ENCODE peak calls at places on chromosomes 16 and 17, in five cellular contexts. One of them, this sample, is unnamed.

GRCh38 chr16:2061526-2061925 is 13.7 kb downstream of the TSC2 start:
- DNase-seq in stimulated activated effector memory CD8-positive, alpha-beta T cell treated with anti-CD3 and anti-CD28 coated beads, Interleukin-12 subunit alpha, Interleukin-12 subunit beta, amount 100 ng/mL, for 72 hours: no peak
- DNase-seq in activated naive CD8-positive, alpha-beta T cell treated with anti-CD3 and anti-CD28 coated beads, Interleukin-2, amount 50 U/mL, for 24 hours: no peak
- DNase-seq in T1000: no peak
- DNase-seq in left colon: no peak
- DNase-seq in this sample: no peak

GRCh38 chr16:67928561-67929364 is 2.9 kb downstream of the CTRL start:
- DNase-seq in stimulated activated effector memory CD8-positive, alpha-beta T cell treated with anti-CD3 and anti-CD28 coated beads, Interleukin-12 subunit alpha, Interleukin-12 subunit beta, amount 100 ng/mL, for 72 hours: peak
- DNase-seq in activated naive CD8-positive, alpha-beta T cell treated with anti-CD3 and anti-CD28 coated beads, Interleukin-2, amount 50 U/mL, for 24 hours: peak
- DNase-seq in T1000: peak
- DNase-seq in left colon: peak
- DNase-seq in this sample: peak

GRCh38 chr17:82866521-82867214 is 26.8 kb upstream of the ZNF750 start:
- DNase-seq in stimulated activated effector memory CD8-positive, alpha-beta T cell treated with anti-CD3 and anti-CD28 coated beads, Interleukin-12 subunit alpha, Interleukin-12 subunit beta, amount 100 ng/mL, for 72 hours: no peak
- DNase-seq in activated naive CD8-positive, alpha-beta T cell treated with anti-CD3 and anti-CD28 coated beads, Interleukin-2, amount 50 U/mL, for 24 hours: no peak
- DNase-seq in T1000: no peak
- DNase-seq in left colon: no peak
- DNase-seq in this sample: peak

GRCh38 chr17:31580331-31581021 is 189.0 kb downstream of the RAB11FIP4 start:
- DNase-seq in stimulated activated effector memory CD8-positive, alpha-beta T cell treated with anti-CD3 and anti-CD28 coated beads, Interleukin-12 subunit alpha, Interleukin-12 subunit beta, amount 100 ng/mL, for 72 hours: no peak
- DNase-seq in activated naive CD8-positive, alpha-beta T cell treated with anti-CD3 and anti-CD28 coated beads, Interleukin-2, amount 50 U/mL, for 24 hours: no peak
- DNase-seq in T1000: peak
- DNase-seq in left colon: no peak
- DNase-seq in this sample: peak

GRCh38 chr17:41683441-41684007 is 5.2 kb upstream of the EIF1 start:
- DNase-seq in stimulated activated effector memory CD8-positive, alpha-beta T cell treated with anti-CD3 and anti-CD28 coated beads, Interleukin-12 subunit alpha, Interleukin-12 subunit beta, amount 100 ng/mL, for 72 hours: no peak
- DNase-seq in activated naive CD8-positive, alpha-beta T cell treated with anti-CD3 and anti-CD28 coated beads, Interleukin-2, amount 50 U/mL, for 24 hours: no peak
- DNase-seq in T1000: no peak
- DNase-seq in left colon: no peak
- DNase-seq in this sample: no peak

GRCh38 chr17:10117581-10118001 is 80.8 kb downstream of the GAS7 start:
- DNase-seq in stimulated activated effector memory CD8-positive, alpha-beta T cell treated with anti-CD3 and anti-CD28 coated beads, Interleukin-12 subunit alpha, Interleukin-12 subunit beta, amount 100 ng/mL, for 72 hours: no peak
- DNase-seq in activated naive CD8-positive, alpha-beta T cell treated with anti-CD3 and anti-CD28 coated beads, Interleukin-2, amount 50 U/mL, for 24 hours: peak
- DNase-seq in T1000: no peak
- DNase-seq in left colon: no peak
- DNase-seq in this sample: no peak

GRCh38 chr16:87581867-87582220 is 20.5 kb upstream of the JPH3 start:
- DNase-seq in stimulated activated effector memory CD8-positive, alpha-beta T cell treated with anti-CD3 and anti-CD28 coated beads, Interleukin-12 subunit alpha, Interleukin-12 subunit beta, amount 100 ng/mL, for 72 hours: no peak
- DNase-seq in activated naive CD8-positive, alpha-beta T cell treated with anti-CD3 and anti-CD28 coated beads, Interleukin-2, amount 50 U/mL, for 24 hours: no peak
- DNase-seq in T1000: peak
- DNase-seq in left colon: peak
- DNase-seq in this sample: peak

GRCh38 chr17:21089145-21089544 is 37.6 kb upstream of the DHRS7B start:
- DNase-seq in stimulated activated effector memory CD8-positive, alpha-beta T cell treated with anti-CD3 and anti-CD28 coated beads, Interleukin-12 subunit alpha, Interleukin-12 subunit beta, amount 100 ng/mL, for 72 hours: no peak
- DNase-seq in activated naive CD8-positive, alpha-beta T cell treated with anti-CD3 and anti-CD28 coated beads, Interleukin-2, amount 50 U/mL, for 24 hours: no peak
- DNase-seq in T1000: no peak
- DNase-seq in left colon: no peak
- DNase-seq in this sample: no peak

GRCh38 chr17:10192500-10192899 is 5.9 kb downstream of the GAS7 start:
- DNase-seq in stimulated activated effector memory CD8-positive, alpha-beta T cell treated with anti-CD3 and anti-CD28 coated beads, Interleukin-12 subunit alpha, Interleukin-12 subunit beta, amount 100 ng/mL, for 72 hours: no peak
- DNase-seq in activated naive CD8-positive, alpha-beta T cell treated with anti-CD3 and anti-CD28 coated beads, Interleukin-2, amount 50 U/mL, for 24 hours: no peak
- DNase-seq in T1000: no peak
- DNase-seq in left colon: no peak
- DNase-seq in this sample: no peak

GRCh38 chr17:37312137-37312923 is 63.5 kb upstream of the C17orf78 start:
- DNase-seq in stimulated activated effector memory CD8-positive, alpha-beta T cell treated with anti-CD3 and anti-CD28 coated beads, Interleukin-12 subunit alpha, Interleukin-12 subunit beta, amount 100 ng/mL, for 72 hours: no peak
- DNase-seq in activated naive CD8-positive, alpha-beta T cell treated with anti-CD3 and anti-CD28 coated beads, Interleukin-2, amount 50 U/mL, for 24 hours: no peak
- DNase-seq in T1000: no peak
- DNase-seq in left colon: no peak
- DNase-seq in this sample: no peak

GRCh38 chr17:21213491-21214014 is 408 bp downstream of the TMEM11 start:
- DNase-seq in stimulated activated effector memory CD8-positive, alpha-beta T cell treated with anti-CD3 and anti-CD28 coated beads, Interleukin-12 subunit alpha, Interleukin-12 subunit beta, amount 100 ng/mL, for 72 hours: no peak
- DNase-seq in activated naive CD8-positive, alpha-beta T cell treated with anti-CD3 and anti-CD28 coated beads, Interleukin-2, amount 50 U/mL, for 24 hours: no peak
- DNase-seq in T1000: no peak
- DNase-seq in left colon: peak
- DNase-seq in this sample: no peak

GRCh38 chr17:44653954-44654353 is 2.3 kb upstream of the MEIOC start:
- DNase-seq in stimulated activated effector memory CD8-positive, alpha-beta T cell treated with anti-CD3 and anti-CD28 coated beads, Interleukin-12 subunit alpha, Interleukin-12 subunit beta, amount 100 ng/mL, for 72 hours: no peak
- DNase-seq in activated naive CD8-positive, alpha-beta T cell treated with anti-CD3 and anti-CD28 coated beads, Interleukin-2, amount 50 U/mL, for 24 hours: no peak
- DNase-seq in T1000: no peak
- DNase-seq in left colon: no peak
- DNase-seq in this sample: no peak

GRCh38 chr17:55285340-55286301 is 20.9 kb downstream of the HLF start:
- DNase-seq in stimulated activated effector memory CD8-positive, alpha-beta T cell treated with anti-CD3 and anti-CD28 coated beads, Interleukin-12 subunit alpha, Interleukin-12 subunit beta, amount 100 ng/mL, for 72 hours: no peak
- DNase-seq in activated naive CD8-positive, alpha-beta T cell treated with anti-CD3 and anti-CD28 coated beads, Interleukin-2, amount 50 U/mL, for 24 hours: no peak
- DNase-seq in T1000: no peak
- DNase-seq in left colon: peak
- DNase-seq in this sample: no peak

GRCh38 chr17:40819528-40820125 is 2.8 kb downstream of the KRT10 start:
- DNase-seq in stimulated activated effector memory CD8-positive, alpha-beta T cell treated with anti-CD3 and anti-CD28 coated beads, Interleukin-12 subunit alpha, Interleukin-12 subunit beta, amount 100 ng/mL, for 72 hours: no peak
- DNase-seq in activated naive CD8-positive, alpha-beta T cell treated with anti-CD3 and anti-CD28 coated beads, Interleukin-2, amount 50 U/mL, for 24 hours: no peak
- DNase-seq in T1000: no peak
- DNase-seq in left colon: no peak
- DNase-seq in this sample: no peak

GRCh38 chr17:4908301-4908700 is 5.4 kb upstream of the CHRNE start:
- DNase-seq in stimulated activated effector memory CD8-positive, alpha-beta T cell treated with anti-CD3 and anti-CD28 coated beads, Interleukin-12 subunit alpha, Interleukin-12 subunit beta, amount 100 ng/mL, for 72 hours: no peak
- DNase-seq in activated naive CD8-positive, alpha-beta T cell treated with anti-CD3 and anti-CD28 coated beads, Interleukin-2, amount 50 U/mL, for 24 hours: no peak
- DNase-seq in T1000: no peak
- DNase-seq in left colon: no peak
- DNase-seq in this sample: no peak

GRCh38 chr17:62929320-62929719 is 36.7 kb upstream of the TANC2 start:
- DNase-seq in stimulated activated effector memory CD8-positive, alpha-beta T cell treated with anti-CD3 and anti-CD28 coated beads, Interleukin-12 subunit alpha, Interleukin-12 subunit beta, amount 100 ng/mL, for 72 hours: no peak
- DNase-seq in activated naive CD8-positive, alpha-beta T cell treated with anti-CD3 and anti-CD28 coated beads, Interleukin-2, amount 50 U/mL, for 24 hours: no peak
- DNase-seq in T1000: no peak
- DNase-seq in left colon: no peak
- DNase-seq in this sample: no peak

GRCh38 chr17:19372439-19372838 is 5.9 kb upstream of the MAPK7 start:
- DNase-seq in stimulated activated effector memory CD8-positive, alpha-beta T cell treated with anti-CD3 and anti-CD28 coated beads, Interleukin-12 subunit alpha, Interleukin-12 subunit beta, amount 100 ng/mL, for 72 hours: no peak
- DNase-seq in activated naive CD8-positive, alpha-beta T cell treated with anti-CD3 and anti-CD28 coated beads, Interleukin-2, amount 50 U/mL, for 24 hours: no peak
- DNase-seq in T1000: no peak
- DNase-seq in left colon: no peak
- DNase-seq in this sample: no peak

GRCh38 chr17:40281663-40282062 is 6.0 kb upstream of the CDC6 start:
- DNase-seq in stimulated activated effector memory CD8-positive, alpha-beta T cell treated with anti-CD3 and anti-CD28 coated beads, Interleukin-12 subunit alpha, Interleukin-12 subunit beta, amount 100 ng/mL, for 72 hours: no peak
- DNase-seq in activated naive CD8-positive, alpha-beta T cell treated with anti-CD3 and anti-CD28 coated beads, Interleukin-2, amount 50 U/mL, for 24 hours: no peak
- DNase-seq in T1000: no peak
- DNase-seq in left colon: no peak
- DNase-seq in this sample: no peak

GRCh38 chr17:73297934-73298861 is 13.6 kb downstream of the CDC42EP4 start:
- DNase-seq in stimulated activated effector memory CD8-positive, alpha-beta T cell treated with anti-CD3 and anti-CD28 coated beads, Interleukin-12 subunit alpha, Interleukin-12 subunit beta, amount 100 ng/mL, for 72 hours: no peak
- DNase-seq in activated naive CD8-positive, alpha-beta T cell treated with anti-CD3 and anti-CD28 coated beads, Interleukin-2, amount 50 U/mL, for 24 hours: no peak
- DNase-seq in T1000: no peak
- DNase-seq in left colon: no peak
- DNase-seq in this sample: no peak

GRCh38 chr16:72442381-72443158 is 270.6 kb upstream of the PMFBP1 start:
- DNase-seq in stimulated activated effector memory CD8-positive, alpha-beta T cell treated with anti-CD3 and anti-CD28 coated beads, Interleukin-12 subunit alpha, Interleukin-12 subunit beta, amount 100 ng/mL, for 72 hours: no peak
- DNase-seq in activated naive CD8-positive, alpha-beta T cell treated with anti-CD3 and anti-CD28 coated beads, Interleukin-2, amount 50 U/mL, for 24 hours: no peak
- DNase-seq in T1000: no peak
- DNase-seq in left colon: no peak
- DNase-seq in this sample: no peak

GRCh38 chr16:52577130-52577706 is 30.3 kb upstream of the TOX3 start:
- DNase-seq in stimulated activated effector memory CD8-positive, alpha-beta T cell treated with anti-CD3 and anti-CD28 coated beads, Interleukin-12 subunit alpha, Interleukin-12 subunit beta, amount 100 ng/mL, for 72 hours: no peak
- DNase-seq in activated naive CD8-positive, alpha-beta T cell treated with anti-CD3 and anti-CD28 coated beads, Interleukin-2, amount 50 U/mL, for 24 hours: no peak
- DNase-seq in T1000: no peak
- DNase-seq in left colon: no peak
- DNase-seq in this sample: no peak

GRCh38 chr17:32495347-32496253 is 8.8 kb downstream of the CDK5R1 start:
- DNase-seq in stimulated activated effector memory CD8-positive, alpha-beta T cell treated with anti-CD3 and anti-CD28 coated beads, Interleukin-12 subunit alpha, Interleukin-12 subunit beta, amount 100 ng/mL, for 72 hours: no peak
- DNase-seq in activated naive CD8-positive, alpha-beta T cell treated with anti-CD3 and anti-CD28 coated beads, Interleukin-2, amount 50 U/mL, for 24 hours: no peak
- DNase-seq in T1000: no peak
- DNase-seq in left colon: no peak
- DNase-seq in this sample: no peak

GRCh38 chr17:45332505-45332904 is 15.7 kb upstream of the MAP3K14 start:
- DNase-seq in stimulated activated effector memory CD8-positive, alpha-beta T cell treated with anti-CD3 and anti-CD28 coated beads, Interleukin-12 subunit alpha, Interleukin-12 subunit beta, amount 100 ng/mL, for 72 hours: no peak
- DNase-seq in activated naive CD8-positive, alpha-beta T cell treated with anti-CD3 and anti-CD28 coated beads, Interleukin-2, amount 50 U/mL, for 24 hours: no peak
- DNase-seq in T1000: no peak
- DNase-seq in left colon: peak
- DNase-seq in this sample: no peak

GRCh38 chr16:1781758-1782407 is 488 bp downstream of the SPSB3 start:
- DNase-seq in stimulated activated effector memory CD8-positive, alpha-beta T cell treated with anti-CD3 and anti-CD28 coated beads, Interleukin-12 subunit alpha, Interleukin-12 subunit beta, amount 100 ng/mL, for 72 hours: no peak
- DNase-seq in activated naive CD8-positive, alpha-beta T cell treated with anti-CD3 and anti-CD28 coated beads, Interleukin-2, amount 50 U/mL, for 24 hours: peak
- DNase-seq in T1000: no peak
- DNase-seq in left colon: peak
- DNase-seq in this sample: no peak

GRCh38 chr16:31363721-31364120 is 8.7 kb downstream of the ITGAX start:
- DNase-seq in stimulated activated effector memory CD8-positive, alpha-beta T cell treated with anti-CD3 and anti-CD28 coated beads, Interleukin-12 subunit alpha, Interleukin-12 subunit beta, amount 100 ng/mL, for 72 hours: no peak
- DNase-seq in activated naive CD8-positive, alpha-beta T cell treated with anti-CD3 and anti-CD28 coated beads, Interleukin-2, amount 50 U/mL, for 24 hours: no peak
- DNase-seq in T1000: no peak
- DNase-seq in left colon: no peak
- DNase-seq in this sample: no peak

GRCh38 chr16:66131156-66131807 is 235.2 kb upstream of the CDH5 start:
- DNase-seq in stimulated activated effector memory CD8-positive, alpha-beta T cell treated with anti-CD3 and anti-CD28 coated beads, Interleukin-12 subunit alpha, Interleukin-12 subunit beta, amount 100 ng/mL, for 72 hours: no peak
- DNase-seq in activated naive CD8-positive, alpha-beta T cell treated with anti-CD3 and anti-CD28 coated beads, Interleukin-2, amount 50 U/mL, for 24 hours: no peak
- DNase-seq in T1000: no peak
- DNase-seq in left colon: no peak
- DNase-seq in this sample: no peak

GRCh38 chr17:82416771-82417170 is 1.4 kb upstream of the HEXD start:
- DNase-seq in stimulated activated effector memory CD8-positive, alpha-beta T cell treated with anti-CD3 and anti-CD28 coated beads, Interleukin-12 subunit alpha, Interleukin-12 subunit beta, amount 100 ng/mL, for 72 hours: no peak
- DNase-seq in activated naive CD8-positive, alpha-beta T cell treated with anti-CD3 and anti-CD28 coated beads, Interleukin-2, amount 50 U/mL, for 24 hours: no peak
- DNase-seq in T1000: no peak
- DNase-seq in left colon: no peak
- DNase-seq in this sample: no peak

GRCh38 chr17:13008461-13008860 is 9.4 kb downstream of the ELAC2 start:
- DNase-seq in stimulated activated effector memory CD8-positive, alpha-beta T cell treated with anti-CD3 and anti-CD28 coated beads, Interleukin-12 subunit alpha, Interleukin-12 subunit beta, amount 100 ng/mL, for 72 hours: no peak
- DNase-seq in activated naive CD8-positive, alpha-beta T cell treated with anti-CD3 and anti-CD28 coated beads, Interleukin-2, amount 50 U/mL, for 24 hours: no peak
- DNase-seq in T1000: no peak
- DNase-seq in left colon: no peak
- DNase-seq in this sample: no peak

GRCh38 chr17:57114085-57114673 is 29.1 kb downstream of the AKAP1 start:
- DNase-seq in stimulated activated effector memory CD8-positive, alpha-beta T cell treated with anti-CD3 and anti-CD28 coated beads, Interleukin-12 subunit alpha, Interleukin-12 subunit beta, amount 100 ng/mL, for 72 hours: peak
- DNase-seq in activated naive CD8-positive, alpha-beta T cell treated with anti-CD3 and anti-CD28 coated beads, Interleukin-2, amount 50 U/mL, for 24 hours: peak
- DNase-seq in T1000: no peak
- DNase-seq in left colon: peak
- DNase-seq in this sample: no peak

GRCh38 chr17:50668025-50668837 is 33.5 kb downstream of the ABCC3 start:
- DNase-seq in stimulated activated effector memory CD8-positive, alpha-beta T cell treated with anti-CD3 and anti-CD28 coated beads, Interleukin-12 subunit alpha, Interleukin-12 subunit beta, amount 100 ng/mL, for 72 hours: no peak
- DNase-seq in activated naive CD8-positive, alpha-beta T cell treated with anti-CD3 and anti-CD28 coated beads, Interleukin-2, amount 50 U/mL, for 24 hours: no peak
- DNase-seq in T1000: no peak
- DNase-seq in left colon: no peak
- DNase-seq in this sample: no peak

GRCh38 chr17:72516772-72517399 is 396.1 kb downstream of the SOX9 start:
- DNase-seq in stimulated activated effector memory CD8-positive, alpha-beta T cell treated with anti-CD3 and anti-CD28 coated beads, Interleukin-12 subunit alpha, Interleukin-12 subunit beta, amount 100 ng/mL, for 72 hours: no peak
- DNase-seq in activated naive CD8-positive, alpha-beta T cell treated with anti-CD3 and anti-CD28 coated beads, Interleukin-2, amount 50 U/mL, for 24 hours: no peak
- DNase-seq in T1000: no peak
- DNase-seq in left colon: no peak
- DNase-seq in this sample: no peak

GRCh38 chr16:86052926-86053325 is 154.0 kb downstream of the IRF8 start:
- DNase-seq in stimulated activated effector memory CD8-positive, alpha-beta T cell treated with anti-CD3 and anti-CD28 coated beads, Interleukin-12 subunit alpha, Interleukin-12 subunit beta, amount 100 ng/mL, for 72 hours: no peak
- DNase-seq in activated naive CD8-positive, alpha-beta T cell treated with anti-CD3 and anti-CD28 coated beads, Interleukin-2, amount 50 U/mL, for 24 hours: no peak
- DNase-seq in T1000: no peak
- DNase-seq in left colon: no peak
- DNase-seq in this sample: no peak

GRCh38 chr17:78380370-78380769 is 1.9 kb downstream of the PGS1 start:
- DNase-seq in stimulated activated effector memory CD8-positive, alpha-beta T cell treated with anti-CD3 and anti-CD28 coated beads, Interleukin-12 subunit alpha, Interleukin-12 subunit beta, amount 100 ng/mL, for 72 hours: no peak
- DNase-seq in activated naive CD8-positive, alpha-beta T cell treated with anti-CD3 and anti-CD28 coated beads, Interleukin-2, amount 50 U/mL, for 24 hours: no peak
- DNase-seq in T1000: no peak
- DNase-seq in left colon: no peak
- DNase-seq in this sample: no peak

GRCh38 chr17:33786478-33786877 is 468.6 kb upstream of the CCL2 start:
- DNase-seq in stimulated activated effector memory CD8-positive, alpha-beta T cell treated with anti-CD3 and anti-CD28 coated beads, Interleukin-12 subunit alpha, Interleukin-12 subunit beta, amount 100 ng/mL, for 72 hours: no peak
- DNase-seq in activated naive CD8-positive, alpha-beta T cell treated with anti-CD3 and anti-CD28 coated beads, Interleukin-2, amount 50 U/mL, for 24 hours: no peak
- DNase-seq in T1000: no peak
- DNase-seq in left colon: peak
- DNase-seq in this sample: no peak

GRCh38 chr17:31935512-31935911 is 1.3 kb upstream of the SUZ12 start:
- DNase-seq in stimulated activated effector memory CD8-positive, alpha-beta T cell treated with anti-CD3 and anti-CD28 coated beads, Interleukin-12 subunit alpha, Interleukin-12 subunit beta, amount 100 ng/mL, for 72 hours: no peak
- DNase-seq in activated naive CD8-positive, alpha-beta T cell treated with anti-CD3 and anti-CD28 coated beads, Interleukin-2, amount 50 U/mL, for 24 hours: no peak
- DNase-seq in T1000: no peak
- DNase-seq in left colon: no peak
- DNase-seq in this sample: no peak

GRCh38 chr17:70225272-70225671 is 55.9 kb downstream of the KCNJ2 start:
- DNase-seq in stimulated activated effector memory CD8-positive, alpha-beta T cell treated with anti-CD3 and anti-CD28 coated beads, Interleukin-12 subunit alpha, Interleukin-12 subunit beta, amount 100 ng/mL, for 72 hours: no peak
- DNase-seq in activated naive CD8-positive, alpha-beta T cell treated with anti-CD3 and anti-CD28 coated beads, Interleukin-2, amount 50 U/mL, for 24 hours: no peak
- DNase-seq in T1000: no peak
- DNase-seq in left colon: no peak
- DNase-seq in this sample: no peak

This sample was measured in amniotic stem cell.